ENCODE peak calls at places on chromosomes 16 and 17, in five cellular contexts. C, O, F, D and U are unnamed samples.

GRCh38 chr17:48016112-48016511 is 21.5 kb downstream of the COPZ2 start:
- DNase-seq in D (no peak), O (no peak), C (no peak), F (peak), U (peak)

GRCh38 chr17:57107498-57108101 is 22.6 kb downstream of the AKAP1 start:
- DNase-seq in O (no peak), D (no peak), F (peak), C (peak), U (no peak)

GRCh38 chr16:23398987-23399805 is 53.8 kb downstream of the COG7 start:
- DNase-seq in D (no peak), C (no peak), F (no peak), O (no peak), U (peak)

GRCh38 chr17:1049446-1050225 is 52.7 kb downstream of the TIMM22 start:
- DNase-seq in F (no peak), O (no peak), D (no peak), C (no peak), U (no peak)

GRCh38 chr16:48099455-48099854 is 56.3 kb downstream of the ABCC12 start:
- DNase-seq in O (no peak), C (no peak), D (no peak), F (peak), U (no peak)

GRCh38 chr17:28230011-28230410 is 89.0 kb upstream of the TMEM97 start:
- DNase-seq in F (no peak), C (no peak), O (no peak), D (no peak), U (no peak)

GRCh38 chr16:67779256-67780014 is 26.9 kb downstream of the RANBP10 start:
- DNase-seq in F (no peak), O (no peak), C (no peak), D (no peak), U (no peak)

GRCh38 chr16:87584975-87585374 is 17.3 kb upstream of the JPH3 start:
- DNase-seq in F (no peak), C (no peak), O (no peak), D (no peak), U (no peak)

GRCh38 chr16:53530741-53531140 is 27.7 kb upstream of the AKTIP start:
- DNase-seq in D (no peak), F (no peak), O (no peak), C (no peak), U (no peak)

GRCh38 chr17:43917348-43918025 is 10.2 kb upstream of the MPP2 start:
- DNase-seq in D (no peak), O (peak), C (peak), F (no peak), U (peak)

GRCh38 chr16:85002643-85003042 is 8.7 kb downstream of the ZDHHC7 start:
- DNase-seq in O (no peak), D (no peak), C (no peak), F (no peak), U (no peak)

GRCh38 chr16:68265078-68265925 is 976 bp downstream of the SLC7A6 start:
- DNase-seq in C (peak), F (peak), D (peak), O (peak), U (no peak)

GRCh38 chr17:66494023-66494803 is 191.8 kb downstream of the PRKCA start:
- DNase-seq in C (no peak), D (no peak), F (peak), O (peak), U (no peak)

GRCh38 chr17:27586203-27586701 is 44.7 kb upstream of the LGALS9 start:
- DNase-seq in O (no peak), C (no peak), D (no peak), F (no peak), U (no peak)

GRCh38 chr17:38892620-38893019 is 22.8 kb downstream of the LASP1 start:
- DNase-seq in C (no peak), D (no peak), F (no peak), O (no peak), U (no peak)
- TF ChIP-seq CTCF in C (no peak), D (no peak), F (no peak), O (no peak), U (no peak)

GRCh38 chr17:42577140-42577531 is 393 bp downstream of the PSMC3IP start:
- DNase-seq in D (peak), O (no peak), F (peak), C (no peak), U (no peak)
- H3K27ac ChIP-seq in D (peak), O (peak), F (peak), C (peak), U (peak)

GRCh38 chr16:1310832-1311200 is 1.4 kb downstream of the UBE2I start:
- DNase-seq in C (no peak), F (no peak), D (peak), O (no peak), U (no peak)

GRCh38 chr16:1311212-1311737 is 1.8 kb downstream of the UBE2I start:
- DNase-seq in C (no peak), D (no peak), O (no peak), F (no peak), U (no peak)

GRCh38 chr16:1312903-1313302 is 3.5 kb downstream of the UBE2I start:
- DNase-seq in D (no peak), C (no peak), O (no peak), F (no peak), U (no peak)

GRCh38 chr16:1312459-1312801 is 3.0 kb downstream of the UBE2I start:
- DNase-seq in C (no peak), F (no peak), O (no peak), D (no peak), U (no peak)

DNA sequence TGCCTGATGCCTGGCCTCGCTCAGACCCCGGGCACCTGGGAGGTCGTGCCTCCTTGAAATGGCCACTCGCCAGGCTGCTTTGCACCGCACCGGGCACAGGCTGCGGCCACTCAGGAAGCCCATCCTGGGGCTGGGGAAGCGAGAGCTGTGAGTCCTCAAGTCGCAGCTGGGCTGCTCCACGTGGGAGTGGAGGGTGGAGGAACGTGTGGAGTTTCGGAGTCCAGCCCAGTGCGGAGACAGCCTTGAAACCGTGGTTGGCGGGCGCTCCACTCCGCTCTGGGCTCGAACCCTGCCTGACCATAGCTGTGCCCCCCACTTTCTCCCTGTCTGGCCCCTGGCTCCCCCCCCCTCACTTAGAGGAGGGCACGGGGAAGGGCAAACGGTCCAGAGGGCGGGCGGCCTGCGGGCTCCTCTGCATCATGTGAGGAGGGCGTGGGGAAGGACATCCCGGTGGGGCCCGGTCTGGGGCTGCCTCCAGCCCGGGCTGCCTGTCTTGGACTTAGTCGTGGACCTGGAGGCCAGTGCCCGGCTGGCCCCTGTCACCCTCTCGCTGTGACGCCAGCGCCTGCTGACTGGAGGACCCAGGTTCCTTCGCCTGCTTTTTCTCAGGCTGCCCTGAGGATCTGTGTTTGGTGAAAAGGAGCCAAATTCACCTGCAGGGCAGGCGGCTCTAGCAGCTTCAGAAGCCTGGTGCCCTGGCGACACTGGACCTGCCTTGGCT is 2.5 kb downstream of the UBE2I start:
- DNase-seq in C (no peak), D (no peak), O (peak), F (no peak), U (no peak)
- H3K4me3 ChIP-seq in C (peak), D (peak), O (peak), F (peak), U (no peak)

GRCh38 chr16:46629331-46629843 is 8.2 kb upstream of the SHCBP1 start:
- DNase-seq in F (peak), D (no peak), C (peak), O (peak), U (no peak)
- TF ChIP-seq CTCF in F (peak), D (peak), C (no peak), O (peak), U (peak)

GRCh38 chr17:40900819-40901356 is 15.8 kb upstream of the KRT20 start:
- DNase-seq in F (no peak), D (no peak), O (no peak), C (no peak), U (no peak)

GRCh38 chr17:40905370-40905769 is 20.3 kb upstream of the KRT20 start:
- DNase-seq in F (no peak), D (no peak), O (no peak), C (no peak), U (no peak)

GRCh38 chr17:40906613-40907012 is 21.6 kb upstream of the KRT20 start:
- DNase-seq in O (no peak), F (no peak), C (no peak), D (no peak), U (no peak)

GRCh38 chr17:40901981-40902862 is 17.2 kb upstream of the KRT20 start:
- DNase-seq in C (peak), O (peak), F (peak), D (no peak), U (no peak)

DNA sequence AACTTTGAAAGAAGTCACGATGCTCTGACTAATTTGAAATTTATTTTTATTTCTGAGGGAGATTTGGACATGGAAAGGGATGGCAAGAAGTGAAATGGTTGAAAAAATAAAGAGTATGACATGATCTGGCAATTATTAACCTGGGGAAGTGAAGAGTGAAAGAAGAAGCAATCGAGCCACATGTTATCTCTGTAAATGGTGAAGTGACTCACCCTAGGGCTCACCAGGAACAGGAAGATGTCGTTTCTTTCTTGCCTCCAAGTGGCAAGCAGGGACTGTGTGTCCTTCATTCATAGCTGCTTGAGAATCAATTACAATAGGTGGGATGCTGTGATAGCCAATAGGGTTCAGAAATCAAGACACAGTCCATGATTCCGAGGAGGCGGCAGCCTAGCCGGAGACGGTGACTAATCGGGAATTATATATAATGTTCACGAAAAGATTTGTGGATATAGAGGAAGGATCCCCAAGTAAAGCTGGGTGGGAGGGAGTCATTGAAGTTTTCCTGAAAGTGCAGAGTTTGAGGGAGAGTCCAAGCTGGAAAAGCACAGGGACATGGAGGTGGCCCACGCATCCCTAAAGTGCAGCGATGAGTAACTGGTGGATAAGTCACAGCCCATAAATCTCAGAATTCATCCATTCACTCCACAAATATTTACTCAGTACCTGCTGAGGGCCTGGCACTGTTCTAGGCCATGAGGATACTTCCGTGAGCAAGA is 18.2 kb upstream of the KRT20 start:
- DNase-seq in F (peak), C (peak), O (peak), D (no peak), U (no peak)
- H3K27ac ChIP-seq in F (peak), C (peak), O (no peak), D (no peak), U (no peak)

DNA sequence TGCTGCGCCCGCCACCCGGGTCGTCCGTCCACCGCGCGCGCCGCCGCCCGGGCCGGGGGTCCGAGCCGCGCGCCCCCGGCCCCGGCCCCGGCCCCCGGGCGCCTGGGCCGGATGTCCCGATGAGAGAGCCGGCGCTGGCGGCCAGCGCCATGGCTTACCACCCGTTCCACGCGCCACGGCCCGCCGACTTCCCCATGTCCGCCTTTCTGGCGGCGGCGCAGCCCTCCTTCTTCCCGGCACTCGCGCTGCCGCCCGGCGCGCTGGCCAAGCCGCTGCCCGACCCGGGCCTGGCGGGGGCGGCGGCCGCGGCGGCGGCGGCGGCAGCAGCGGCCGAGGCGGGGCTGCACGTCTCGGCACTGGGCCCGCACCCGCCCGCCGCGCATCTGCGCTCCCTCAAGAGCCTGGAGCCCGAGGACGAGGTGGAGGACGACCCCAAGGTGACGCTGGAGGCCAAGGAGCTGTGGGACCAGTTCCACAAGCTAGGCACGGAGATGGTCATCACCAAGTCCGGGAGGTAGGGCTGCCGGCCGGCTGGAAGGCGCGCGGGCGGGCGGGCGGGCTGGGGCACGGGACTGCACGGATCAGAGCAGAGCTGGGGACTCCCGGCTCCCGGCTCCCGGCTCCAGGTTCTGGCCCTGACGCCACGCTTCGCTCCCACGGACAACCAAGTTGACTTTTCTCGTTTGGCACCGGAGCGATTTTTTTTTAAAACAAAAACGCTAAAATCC is 579 bp downstream of the TBX2 start:
- DNase-seq in C (no peak), O (peak), D (no peak), F (peak), U (peak)
- H3K4me3 ChIP-seq in C (peak), O (peak), D (no peak), F (peak), U (peak)

DNA sequence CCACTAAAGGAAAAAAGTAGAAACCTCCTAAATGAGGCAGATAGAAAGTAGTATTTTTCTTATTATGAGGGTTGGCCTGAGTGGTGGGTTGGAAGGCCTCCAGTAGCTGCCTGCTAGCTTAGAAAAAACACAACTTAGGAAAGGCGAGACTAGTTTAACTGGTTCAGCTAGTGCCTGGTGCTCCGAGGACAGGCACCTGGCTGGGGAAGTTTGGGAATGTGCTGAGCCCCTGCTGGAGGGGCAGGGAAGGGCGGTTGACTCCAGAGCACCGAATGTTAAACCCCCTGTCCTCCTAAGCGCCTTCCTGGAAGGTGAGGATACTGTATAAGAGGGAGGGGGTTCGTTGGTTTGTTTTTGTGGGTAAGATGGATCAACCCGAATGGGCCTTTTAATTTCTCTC is 19.9 kb downstream of the LDHD start:
- DNase-seq in D (no peak), F (peak), C (peak), O (no peak), U (no peak)
- TF ChIP-seq CTCF in D (peak), F (peak), C (no peak), O (peak), U (peak)

GRCh38 chr16:14525021-14525420 is 105.0 kb downstream of the PARN start:
- DNase-seq in O (no peak), C (no peak), F (no peak), D (no peak), U (no peak)

GRCh38 chr16:14523632-14524031 is 106.4 kb downstream of the PARN start:
- DNase-seq in F (no peak), D (no peak), O (no peak), C (no peak), U (no peak)

GRCh38 chr16:14525596-14525995 is 104.5 kb downstream of the PARN start:
- DNase-seq in C (no peak), D (no peak), O (no peak), F (no peak), U (no peak)

GRCh38 chr16:14522617-14523135 is 107.4 kb downstream of the PARN start:
- DNase-seq in D (no peak), F (no peak), C (no peak), O (no peak), U (no peak)

GRCh38 chr16:14520753-14521152 is 109.3 kb downstream of the PARN start:
- DNase-seq in D (no peak), C (no peak), F (no peak), O (no peak), U (no peak)
- H3K27ac ChIP-seq in D (no peak), C (no peak), F (no peak), O (no peak), U (no peak)